ENCODE peak calls at places on chromosome 10, in eight cellular contexts. G is GM23248, C is A549, U is MM.1S, I is astrocyte, S is neural progenitor cell, V is HepG2, T is mammary epithelial cell. P is an unnamed sample.

GRCh38 chr10:78028438-78029293 is 649 bp downstream of the POLR3A start:
- DNase-seq in G (peak), C (no peak), U (peak), I (peak), S (peak), V (peak), T (peak), P (peak)

GRCh38 chr10:52071814-52072213 is 242.3 kb upstream of the DKK1 start:
- DNase-seq in G (no peak), C (no peak), U (no peak), I (no peak), S (no peak), V (no peak), T (no peak), P (peak)

GRCh38 chr10:99551158-99551557 is 18.4 kb downstream of the NKX2-3 start:
- DNase-seq in G (peak), C (no peak), U (peak), I (peak), S (peak), V (no peak), T (peak), P (no peak)

GRCh38 chr10:62732841-62733653 is 71.5 kb upstream of the ADO start:
- DNase-seq in G (peak), C (no peak), U (peak), I (peak), S (no peak), V (no peak), T (peak), P (no peak)

GRCh38 chr10:57992321-57993077 is 275.2 kb downstream of the IPMK start:
- DNase-seq in G (no peak), C (peak), U (peak), I (peak), S (peak), V (no peak), T (peak), P (peak)

GRCh38 chr10:5639066-5639465 is 27.3 kb downstream of the ASB13 start:
- DNase-seq in G (no peak), C (no peak), U (no peak), I (no peak), S (no peak), V (no peak), T (no peak), P (no peak)

GRCh38 chr10:124524991-124525653 is 63.5 kb downstream of the LHPP start:
- DNase-seq in G (peak), C (no peak), U (no peak), I (no peak), S (no peak), V (no peak), T (peak), P (no peak)

GRCh38 chr10:51653025-51653424 is 46.4 kb downstream of the CSTF2T start:
- DNase-seq in G (peak), C (no peak), U (no peak), I (no peak), S (no peak), V (no peak), T (no peak), P (no peak)

GRCh38 chr10:107914450-107915276 is 750.2 kb upstream of the SORCS1 start:
- DNase-seq in G (peak), C (peak), U (no peak), I (no peak), S (peak), V (no peak), T (peak), P (peak)

GRCh38 chr10:44386546-44387052 is 1.7 kb upstream of the CXCL12 start:
- DNase-seq in G (peak), C (peak), U (peak), I (no peak), S (peak), V (peak), T (peak), P (peak)

GRCh38 chr10:123148414-123149161 is 652 bp downstream of the HMX2 start:
- DNase-seq in G (peak), C (no peak), U (no peak), I (no peak), S (peak), V (no peak), T (peak), P (peak)
- H3K4me3 ChIP-seq in G (no peak), C (peak), U (no peak), I (no peak), S (peak), V (peak), T (peak), P (peak)

GRCh38 chr10:49742683-49743463 is 19.2 kb downstream of the OGDHL start:
- DNase-seq in G (no peak), C (no peak), U (no peak), I (no peak), S (no peak), V (no peak), T (no peak), P (no peak)
- H3K4me2 ChIP-seq in G (no peak), C (no peak), U (no peak), I (no peak), S (no peak), V (no peak), T (no peak), P (no peak)

GRCh38 chr10:50604049-50604640 is 19.6 kb downstream of the SGMS1 start:
- DNase-seq in G (peak), C (no peak), U (peak), I (no peak), S (no peak), V (no peak), T (no peak), P (no peak)
- H3K4me3 ChIP-seq in G (peak), C (no peak), U (peak), I (no peak), S (no peak), V (no peak), T (no peak), P (no peak)

GRCh38 chr10:43226851-43227845 is 39.7 kb downstream of the RASGEF1A start:
- DNase-seq in G (no peak), C (no peak), U (no peak), I (no peak), S (no peak), V (no peak), T (no peak), P (no peak)

GRCh38 chr10:43225787-43226153 is 41.1 kb downstream of the RASGEF1A start:
- DNase-seq in G (no peak), C (no peak), U (no peak), I (no peak), S (no peak), V (no peak), T (no peak), P (no peak)

GRCh38 chr10:43224321-43224720 is 42.5 kb downstream of the RASGEF1A start:
- DNase-seq in G (no peak), C (no peak), U (no peak), I (no peak), S (no peak), V (no peak), T (no peak), P (no peak)

GRCh38 chr10:43226441-43226840 is 40.4 kb downstream of the RASGEF1A start:
- DNase-seq in G (no peak), C (no peak), U (no peak), I (no peak), S (no peak), V (no peak), T (no peak), P (no peak)

GRCh38 chr10:43225004-43225786 is 41.7 kb downstream of the RASGEF1A start:
- DNase-seq in G (no peak), C (no peak), U (no peak), I (no peak), S (no peak), V (no peak), T (no peak), P (no peak)
- H3K4me2 ChIP-seq in G (no peak), C (no peak), U (no peak), I (no peak), S (no peak), V (no peak), T (no peak), P (no peak)

GRCh38 chr10:31604646-31605170 is 285.7 kb downstream of the ZEB1 start:
- DNase-seq in G (no peak), C (no peak), U (no peak), I (no peak), S (no peak), V (no peak), T (no peak), P (no peak)
- H3K4me3 ChIP-seq in G (no peak), C (no peak), U (no peak), I (no peak), S (no peak), V (no peak), T (no peak), P (no peak)

DNA sequence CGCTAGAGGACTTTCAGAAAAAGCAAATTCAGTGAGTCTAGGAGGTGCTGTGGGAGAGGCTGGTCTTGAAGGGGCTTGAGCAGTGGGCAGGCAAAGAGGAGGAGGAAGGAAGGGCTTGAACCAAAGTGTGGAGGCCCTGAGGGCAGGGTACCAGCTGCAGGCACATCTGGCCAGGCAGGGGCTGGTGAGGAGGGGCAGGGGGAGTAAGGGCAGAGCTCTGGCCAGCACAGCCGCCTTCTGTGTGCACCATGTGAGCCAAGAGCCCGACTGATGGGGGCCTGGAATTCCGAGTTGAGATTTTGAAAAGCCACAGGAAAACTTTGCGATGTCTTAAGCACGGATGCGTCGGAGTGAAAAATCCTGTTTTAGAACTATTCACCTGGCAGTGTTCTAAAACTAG is 74.5 kb downstream of the PRPF18 start:
- DNase-seq in G (no peak), C (no peak), U (no peak), I (no peak), S (peak), V (no peak), T (no peak), P (no peak)
- H3K4me2 ChIP-seq in G (no peak), C (no peak), U (no peak), I (no peak), S (no peak), V (no peak), T (peak), P (no peak)

DNA sequence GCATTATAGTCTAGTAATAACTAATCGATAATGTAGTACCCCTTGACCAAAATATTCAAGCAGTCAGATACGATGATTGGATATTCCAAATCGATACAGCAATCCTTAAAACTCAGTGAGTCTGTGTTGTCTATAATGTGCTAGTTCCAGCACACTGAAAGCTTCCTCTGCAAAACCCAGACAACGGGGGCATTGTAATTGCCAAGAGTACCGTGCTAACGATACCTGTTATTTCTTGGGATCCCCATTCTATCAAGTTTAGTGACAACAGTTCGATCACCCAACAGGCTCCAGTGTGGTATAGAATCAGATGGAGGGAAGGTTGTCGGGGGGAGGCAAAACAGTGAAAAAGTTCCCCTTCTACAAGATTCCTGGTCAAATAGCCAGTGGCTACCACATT is 865 bp downstream of the ZNF438 start:
- DNase-seq in G (no peak), C (no peak), U (no peak), I (no peak), S (peak), V (no peak), T (no peak), P (no peak)
- H3K4me3 ChIP-seq in G (peak), C (peak), U (peak), I (peak), S (peak), V (peak), T (peak), P (peak)

DNA sequence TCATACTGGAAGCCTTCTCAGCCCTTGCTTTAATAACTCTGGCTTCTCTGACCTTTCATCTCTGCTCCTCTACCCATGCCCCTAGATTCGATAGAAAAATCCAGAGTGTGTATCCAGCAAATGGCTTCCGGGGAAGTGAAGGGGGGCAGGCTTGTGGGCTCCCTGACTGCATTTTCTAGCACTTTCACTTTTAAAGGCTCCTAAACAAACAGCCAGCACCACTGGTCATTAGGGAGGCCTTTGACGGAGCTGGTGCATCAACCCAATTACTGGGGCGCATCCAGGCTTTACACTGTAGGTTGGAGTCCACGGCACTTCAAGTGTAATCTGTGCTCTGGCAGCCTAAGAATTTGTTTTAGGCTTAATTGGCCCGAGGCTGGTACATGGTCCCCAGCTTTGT is 291.9 kb downstream of the GFRA1 start:
- DNase-seq in G (peak), C (no peak), U (no peak), I (no peak), S (peak), V (no peak), T (no peak), P (no peak)
- H3K4me2 ChIP-seq in G (peak), C (no peak), U (no peak), I (peak), S (no peak), V (no peak), T (no peak), P (no peak)

GRCh38 chr10:1673568-1674345 is 63.6 kb downstream of the ADARB2 start:
- DNase-seq in G (no peak), C (no peak), U (no peak), I (no peak), S (no peak), V (no peak), T (no peak), P (no peak)

GRCh38 chr10:1674501-1674900 is 62.8 kb downstream of the ADARB2 start:
- DNase-seq in G (no peak), C (no peak), U (no peak), I (no peak), S (no peak), V (no peak), T (no peak), P (no peak)

GRCh38 chr10:1670541-1671365 is 66.6 kb downstream of the ADARB2 start:
- DNase-seq in G (no peak), C (no peak), U (no peak), I (no peak), S (no peak), V (no peak), T (no peak), P (no peak)

GRCh38 chr10:1671366-1672000 is 65.8 kb downstream of the ADARB2 start:
- DNase-seq in G (no peak), C (no peak), U (no peak), I (no peak), S (no peak), V (no peak), T (no peak), P (no peak)

GRCh38 chr10:1672001-1672781 is 65.1 kb downstream of the ADARB2 start:
- DNase-seq in G (no peak), C (no peak), U (no peak), I (no peak), S (no peak), V (no peak), T (no peak), P (peak)
- H3K4me3 ChIP-seq in G (no peak), C (no peak), U (no peak), I (no peak), S (no peak), V (no peak), T (no peak), P (no peak)

GRCh38 chr10:133158756-133159610 is 1.0 kb upstream of the KNDC1 start:
- DNase-seq in G (peak), C (peak), U (no peak), I (no peak), S (peak), V (no peak), T (no peak), P (peak)
- H3K4me2 ChIP-seq in G (no peak), C (peak), U (no peak), I (no peak), S (peak), V (no peak), T (no peak), P (peak)

P was measured in GM23338.